ENCODE peak calls at places on chromosomes 11 and 22, in six cellular contexts. I, E, D, R, H and V are unnamed samples. For H3K27me3, the result is how much of the 10 kb centered on the place peaks cover.

GRCh38 chr11:113006916-113007445 is 45.8 kb downstream of the NCAM1 start:
- DNase-seq in H (no peak), R (no peak), D (no peak), I (no peak), E (no peak), V (no peak)

GRCh38 chr11:113410414-113411135 is 23.0 kb downstream of the ANKK1 start:
- DNase-seq in I (no peak), D (no peak), R (no peak), E (no peak), H (no peak), V (no peak)

GRCh38 chr11:44315947-44316387 is 6.0 kb upstream of the ALX4 start:
- DNase-seq in D (peak), H (no peak), R (peak), I (peak), E (no peak), V (peak)

GRCh38 chr22:20084547-20085413 is 4.7 kb downstream of the DGCR8 start:
- DNase-seq in I (peak), E (peak), R (no peak), D (peak), H (no peak), V (no peak)

GRCh38 chr22:41668971-41669911 is 19.4 kb downstream of the SNU13 start:
- DNase-seq in R (peak), H (no peak), E (no peak), D (peak), I (no peak), V (no peak)

GRCh38 chr22:42931421-42932196 is 74.5 kb upstream of the ARFGAP3 start:
- DNase-seq in H (no peak), E (no peak), D (peak), I (no peak), R (peak), V (no peak)

GRCh38 chr11:2933376-2934056 is 4.3 kb upstream of the PHLDA2 start:
- DNase-seq in I (peak), D (peak), H (peak), R (peak), E (peak), V (peak)

GRCh38 chr11:70107191-70107590 is 29.1 kb downstream of the ANO1 start:
- DNase-seq in I (no peak), H (no peak), R (no peak), D (no peak), E (no peak), V (no peak)

GRCh38 chr22:30667092-30667485 is 586 bp downstream of the DUSP18 start:
- DNase-seq in R (no peak), E (no peak), H (no peak), I (no peak), D (peak), V (no peak)

GRCh38 chr11:72411623-72412532 is 22.5 kb downstream of the CLPB start:
- DNase-seq in R (no peak), I (no peak), E (no peak), D (no peak), H (no peak), V (no peak)

GRCh38 chr11:13462311-13462927 is 603 bp downstream of the BTBD10 start:
- DNase-seq in H (no peak), E (peak), D (peak), I (peak), R (peak), V (peak)

GRCh38 chr22:35103756-35104155 is 37.8 kb downstream of the ISX start:
- DNase-seq in H (no peak), E (no peak), R (no peak), I (no peak), D (no peak), V (no peak)

GRCh38 chr11:89583580-89583979 is 92.4 kb upstream of the NOX4 start:
- DNase-seq in R (no peak), D (no peak), E (no peak), H (no peak), I (no peak), V (no peak)

GRCh38 chr11:119612814-119613213 is 116.2 kb downstream of the NECTIN1 start:
- DNase-seq in E (no peak), H (no peak), R (no peak), I (no peak), D (no peak), V (no peak)

GRCh38 chr11:1706634-1707400 is 9.8 kb downstream of the KRTAP5-6 start:
- DNase-seq in D (peak), I (peak), H (no peak), R (no peak), E (no peak), V (peak)

GRCh38 chr11:103085758-103086365 is 6.1 kb downstream of the DCUN1D5 start:
- DNase-seq in D (peak), R (peak), H (no peak), E (no peak), I (no peak), V (no peak)

GRCh38 chr11:3902441-3902840 is 47.0 kb downstream of the STIM1 start:
- DNase-seq in E (no peak), R (no peak), D (no peak), H (no peak), I (no peak), V (no peak)

GRCh38 chr11:67600324-67601029 is 6.3 kb upstream of the NDUFV1 start:
- DNase-seq in R (no peak), I (no peak), E (no peak), H (no peak), D (no peak), V (no peak)

GRCh38 chr11:109077340-109077927 is 344.6 kb upstream of the C11orf87 start:
- DNase-seq in R (no peak), I (no peak), H (no peak), E (no peak), D (no peak), V (no peak)

GRCh38 chr11:27310710-27311109 is 52.3 kb downstream of the CCDC34 start:
- DNase-seq in E (no peak), H (no peak), I (no peak), R (no peak), D (no peak), V (no peak)

GRCh38 chr11:118607401-118608267 is at the start of gene PHLDB1:
- DNase-seq in H (peak), I (peak), D (peak), R (peak), E (peak), V (peak)

GRCh38 chr11:23502821-23503220 is 642.5 kb upstream of the CCDC179 start:
- DNase-seq in E (no peak), R (peak), D (no peak), I (no peak), H (no peak), V (no peak)

GRCh38 chr11:69489746-69490365 is 8.4 kb downstream of the LINC01488 start:
- DNase-seq in I (peak), H (no peak), E (no peak), D (no peak), R (no peak), V (no peak)

GRCh38 chr11:71117311-71117710 is 135.1 kb downstream of the SHANK2 start:
- DNase-seq in D (no peak), I (no peak), H (no peak), R (no peak), E (no peak), V (peak)

GRCh38 chr11:122578168-122578825 is 77.2 kb upstream of the UBASH3B start:
- DNase-seq in E (no peak), D (peak), H (no peak), R (no peak), I (no peak), V (peak)

DNA sequence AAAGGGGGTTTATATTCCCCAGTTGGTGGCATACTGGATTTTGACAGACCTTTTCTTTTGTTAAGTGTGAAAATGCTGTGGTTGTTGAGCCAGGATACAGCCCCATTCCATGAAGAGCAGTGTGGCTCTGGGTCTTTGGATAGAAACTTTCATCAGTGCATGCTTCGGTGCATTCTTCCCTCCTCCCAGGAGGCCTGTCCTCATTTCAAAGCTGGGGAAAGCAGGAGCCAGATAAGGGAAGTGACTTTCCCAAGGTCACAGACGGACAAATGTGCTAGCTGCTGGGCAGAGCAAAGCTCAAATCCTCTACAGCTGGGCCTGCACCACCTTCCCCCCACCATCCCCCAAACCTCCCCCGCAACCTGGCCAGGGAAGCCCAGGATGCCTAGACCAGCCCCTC is 184.5 kb upstream of the NTM start:
- DNase-seq in H (no peak), I (no peak), R (no peak), D (no peak), E (no peak), V (no peak)
- H3K4me3 ChIP-seq in H (no peak), I (no peak), R (no peak), D (no peak), E (no peak), V (no peak)

DNA sequence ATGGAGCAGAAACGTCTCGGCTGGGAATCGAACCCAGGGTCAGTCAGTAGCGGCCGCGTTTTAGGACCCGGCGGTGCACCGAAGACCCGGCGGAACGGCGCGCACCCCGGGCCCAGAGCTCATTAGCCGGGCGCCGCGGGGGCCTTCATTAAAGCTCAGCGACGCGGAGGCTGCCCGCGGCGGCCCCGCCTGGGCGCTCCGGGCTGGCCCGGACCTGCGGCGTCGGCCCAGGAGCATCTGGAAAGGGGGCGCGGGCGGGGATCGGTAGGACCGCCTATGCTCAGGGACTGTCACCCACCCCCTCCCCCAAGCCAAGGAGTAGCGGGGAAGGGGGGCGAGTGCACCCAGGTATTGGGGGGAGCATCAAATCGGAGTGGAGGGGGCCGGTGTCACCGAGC is 52.2 kb downstream of the CYTH4 start:
- DNase-seq in E (no peak), D (no peak), R (no peak), I (no peak), H (no peak), V (no peak)
- H3K27me3 ChIP-seq in E (under half), D (under half), R (under half), I (under half), H (under half), V (under half)

DNA sequence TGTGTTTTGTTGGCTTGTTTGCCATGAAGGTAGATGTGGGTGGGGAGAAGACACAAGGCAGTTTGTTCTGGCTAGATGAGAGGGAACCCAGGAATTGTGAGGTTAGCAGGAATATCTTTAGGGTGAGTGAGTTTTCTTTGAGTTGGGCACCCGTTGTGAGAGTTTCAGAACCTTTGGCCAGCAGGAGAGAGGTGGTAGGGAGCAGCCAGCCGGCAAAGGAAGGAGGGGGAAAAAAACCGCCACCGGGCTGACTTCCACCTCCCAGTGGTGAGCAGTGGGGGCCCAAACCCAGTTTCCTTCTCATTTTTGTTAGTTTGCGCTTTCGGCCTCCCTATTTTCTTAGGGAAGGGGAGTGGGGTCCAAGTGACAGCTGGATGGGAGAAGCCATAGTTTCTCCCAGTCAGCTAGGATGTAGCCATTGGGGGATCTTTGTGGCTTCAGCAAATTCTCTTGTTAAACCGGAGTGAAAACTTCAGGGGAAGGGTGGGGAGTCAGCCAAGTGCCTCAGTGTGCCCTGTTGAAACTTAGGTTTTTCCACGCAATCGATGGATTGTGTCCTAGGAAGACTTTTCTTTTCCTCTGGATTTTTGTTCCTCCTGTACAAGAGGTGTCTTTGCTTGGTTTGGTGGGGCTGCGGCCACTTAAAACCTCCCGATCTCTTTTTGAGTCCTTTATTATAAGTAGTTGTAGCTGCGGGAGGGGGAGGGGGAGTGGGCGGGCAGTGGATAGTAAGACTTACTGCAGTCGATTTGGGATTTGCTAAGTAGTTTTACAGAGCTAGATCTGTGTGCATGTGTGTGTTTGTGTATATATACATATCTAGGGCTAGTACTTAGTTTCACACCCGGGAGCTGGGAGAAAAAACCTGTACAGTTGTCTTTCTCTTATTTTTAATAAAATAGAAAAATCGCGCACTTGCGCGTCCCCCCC is 1.1 kb upstream of the GCAT start:
- DNase-seq in E (peak), I (no peak), R (peak), D (peak), H (no peak), V (peak)
- H3K4me3 ChIP-seq in E (peak), I (peak), R (peak), D (peak), H (peak), V (peak)

GRCh38 chr22:37299969-37300509 is 17.7 kb downstream of the CYTH4 start:
- DNase-seq in D (no peak), R (no peak), I (no peak), E (no peak), H (no peak), V (no peak)
- H3K27me3 ChIP-seq in D (under half), R (under half), I (under half), E (under half), H (under half), V (under half)

GRCh38 chr22:23183107-23183698 is 2.9 kb downstream of the BCR start:
- DNase-seq in E (peak), H (peak), D (peak), I (no peak), R (peak), V (peak)

GRCh38 chr22:23184764-23185113 is 4.4 kb downstream of the BCR start:
- DNase-seq in D (no peak), R (no peak), I (no peak), E (no peak), H (no peak), V (no peak)

GRCh38 chr22:23181763-23182288 is 1.5 kb downstream of the BCR start:
- DNase-seq in H (no peak), I (no peak), E (no peak), D (no peak), R (no peak), V (no peak)

GRCh38 chr22:23182289-23183106 is 2.2 kb downstream of the BCR start:
- DNase-seq in R (peak), H (no peak), D (peak), E (peak), I (no peak), V (peak)

GRCh38 chr22:23184100-23184763 is 3.9 kb downstream of the BCR start:
- DNase-seq in I (no peak), R (no peak), D (no peak), E (no peak), H (no peak), V (no peak)
- H3K4me3 ChIP-seq in I (no peak), R (no peak), D (no peak), E (peak), H (no peak), V (no peak)

GRCh38 chr11:35911616-35912165 is 32.2 kb upstream of the LDLRAD3 start:
- DNase-seq in H (no peak), E (no peak), I (no peak), D (no peak), R (no peak), V (no peak)

GRCh38 chr11:35916270-35916669 is 27.6 kb upstream of the LDLRAD3 start:
- DNase-seq in I (no peak), E (no peak), D (no peak), H (no peak), R (no peak), V (no peak)

GRCh38 chr11:35917676-35918075 is 26.2 kb upstream of the LDLRAD3 start:
- DNase-seq in I (no peak), H (no peak), D (no peak), R (no peak), E (no peak), V (no peak)

GRCh38 chr11:35912883-35913614 is 30.8 kb upstream of the LDLRAD3 start:
- DNase-seq in R (no peak), D (no peak), H (no peak), I (no peak), E (no peak), V (no peak)

GRCh38 chr11:35914824-35915223 is 29.0 kb upstream of the LDLRAD3 start:
- DNase-seq in H (no peak), D (no peak), E (no peak), I (no peak), R (no peak), V (no peak)
- H3K27me3 ChIP-seq in H (under half), D (under half), E (under half), I (under half), R (under half), V (under half)